ENCODE peak calls at places on chromosome 15, in eight cellular contexts. F, Y, A, P, U, I, S and C are unnamed samples.

GRCh38 chr15:51401872-51402517 is 60.5 kb downstream of the GLDN start:
- DNase-seq in S (peak; percentile 70), F (peak; percentile 14), P (peak; percentile 28), Y (peak; percentile 27), A (peak; percentile 56), U (peak; percentile 63), I (no peak), C (peak; percentile 62)

GRCh38 chr15:92576597-92577200 is 78.9 kb downstream of the FAM174B start:
- DNase-seq in P (no peak), A (no peak), I (no peak), U (no peak), F (no peak), S (no peak), Y (no peak), C (no peak)

GRCh38 chr15:68652141-68652540 is 73.3 kb downstream of the CORO2B start:
- DNase-seq in S (no peak), F (no peak), A (no peak), Y (peak; percentile 41), P (no peak), U (peak; percentile 38), I (peak; percentile 7), C (no peak)

GRCh38 chr15:88841201-88841600 is 38.0 kb downstream of the ACAN start:
- DNase-seq in P (no peak), A (no peak), S (no peak), F (no peak), I (no peak), Y (no peak), U (no peak), C (no peak)

GRCh38 chr15:66078196-66078928 is 175.2 kb downstream of the MEGF11 start:
- DNase-seq in I (no peak), F (no peak), A (no peak), U (peak; percentile 28), S (no peak), P (no peak), Y (no peak), C (no peak)

GRCh38 chr15:31389576-31389975 is 62.9 kb downstream of the KLF13 start:
- DNase-seq in S (no peak), A (no peak), F (no peak), P (no peak), Y (no peak), U (no peak), I (no peak), C (no peak)

GRCh38 chr15:62348119-62348518 is 183.0 kb upstream of the C2CD4B start:
- DNase-seq in I (no peak), Y (no peak), U (peak; percentile 18), A (no peak), F (no peak), P (no peak), S (no peak), C (no peak)

GRCh38 chr15:92801774-92802464 is 98.2 kb upstream of the CHD2 start:
- DNase-seq in A (peak; percentile 63), I (no peak), S (no peak), F (no peak), P (peak; percentile 95), U (peak; percentile 85), Y (peak; percentile 54), C (no peak)

GRCh38 chr15:90762109-90762508 is 45.0 kb downstream of the BLM start:
- DNase-seq in Y (peak; percentile 57), U (peak; percentile 84), P (no peak), S (no peak), A (peak; percentile 96), I (no peak), F (no peak), C (no peak)

GRCh38 chr15:22979699-22980188 is 424 bp downstream of the CYFIP1 start:
- DNase-seq in Y (peak; percentile 41), A (no peak), I (no peak), U (peak; percentile 66), S (peak; percentile 33), P (no peak), F (peak; percentile 29), C (peak; percentile 48)

GRCh38 chr15:28983432-28984311 is 97.9 kb downstream of the APBA2 start:
- DNase-seq in A (no peak), U (no peak), Y (no peak), P (no peak), I (no peak), F (no peak), S (no peak), C (no peak)

GRCh38 chr15:97995881-97996603 is 35.5 kb downstream of the ARRDC4 start:
- DNase-seq in A (no peak), Y (no peak), F (no peak), S (peak; percentile 12), I (no peak), P (no peak), U (no peak), C (peak; percentile 25)

GRCh38 chr15:89395996-89396395 is 61.4 kb upstream of the POLG start:
- DNase-seq in A (peak; percentile 73), U (no peak), P (no peak), I (no peak), S (no peak), F (no peak), Y (no peak), C (no peak)

GRCh38 chr15:76663529-76663928 is 241.6 kb downstream of the SCAPER start:
- DNase-seq in F (no peak), Y (no peak), U (no peak), P (no peak), I (no peak), A (no peak), S (no peak), C (no peak)

GRCh38 chr15:40339621-40339945 is 1.2 kb downstream of the CCDC9B start:
- DNase-seq in F (no peak), Y (no peak), S (no peak), P (no peak), U (no peak), A (no peak), I (no peak), C (no peak)

DNA sequence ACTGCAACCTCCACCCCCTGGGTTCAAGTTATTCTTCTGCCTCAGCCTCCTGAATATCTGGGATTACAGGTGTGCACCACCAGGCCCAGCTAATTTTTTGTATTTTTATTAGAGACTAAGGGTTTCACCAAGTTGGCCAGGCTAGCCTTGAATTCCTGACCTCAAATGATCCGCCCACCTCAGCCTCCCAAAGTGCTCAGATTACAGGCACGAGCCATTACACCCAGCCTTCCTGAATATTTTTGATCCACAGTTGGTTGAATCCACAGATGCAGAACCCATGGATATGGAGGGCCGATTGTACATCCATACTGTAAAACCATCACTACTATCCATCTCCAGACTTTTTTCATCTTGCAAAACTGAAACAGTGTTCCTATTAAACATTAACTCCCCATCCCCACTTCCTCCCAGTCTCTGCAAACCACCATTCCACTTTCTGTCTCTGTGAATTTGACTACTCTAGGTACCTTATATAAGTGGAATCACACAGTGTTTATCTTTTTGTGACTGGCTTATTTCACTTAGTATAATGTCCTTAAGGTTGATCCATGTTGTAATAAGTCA is 8.2 kb upstream of the TMEM62 start:
- DNase-seq in P (no peak), Y (no peak), U (no peak), A (no peak), I (no peak), F (no peak), S (no peak), C (no peak)
- TF ChIP-seq CTCF in P (no peak), Y (no peak), U (no peak), A (no peak), I (no peak), F (no peak), S (no peak), C (no peak)

GRCh38 chr15:74543583-74543982 is 2.6 kb downstream of the ARID3B start:
- DNase-seq in S (no peak), U (no peak), I (no peak), F (peak; percentile 30), A (no peak), P (no peak), Y (no peak), C (no peak)
- TF ChIP-seq CTCF in S (no peak), U (no peak), I (no peak), F (peak; percentile 38), A (no peak), P (peak; percentile 21), Y (no peak), C (no peak)

GRCh38 chr15:79853492-79854328 is 43.1 kb downstream of the MTHFS start:
- DNase-seq in U (peak; percentile 74), I (no peak), A (peak; percentile 55), S (peak; percentile 69), Y (peak; percentile 14), P (peak; percentile 85), F (peak; percentile 69), C (peak; percentile 76)

GRCh38 chr15:79846539-79846938 is 50.3 kb downstream of the MTHFS start:
- DNase-seq in I (no peak), S (no peak), P (no peak), F (no peak), U (no peak), Y (no peak), A (no peak), C (no peak)

GRCh38 chr15:79844221-79844620 is 52.6 kb downstream of the MTHFS start:
- DNase-seq in U (no peak), P (no peak), F (no peak), S (no peak), Y (no peak), I (no peak), A (no peak), C (no peak)

DNA sequence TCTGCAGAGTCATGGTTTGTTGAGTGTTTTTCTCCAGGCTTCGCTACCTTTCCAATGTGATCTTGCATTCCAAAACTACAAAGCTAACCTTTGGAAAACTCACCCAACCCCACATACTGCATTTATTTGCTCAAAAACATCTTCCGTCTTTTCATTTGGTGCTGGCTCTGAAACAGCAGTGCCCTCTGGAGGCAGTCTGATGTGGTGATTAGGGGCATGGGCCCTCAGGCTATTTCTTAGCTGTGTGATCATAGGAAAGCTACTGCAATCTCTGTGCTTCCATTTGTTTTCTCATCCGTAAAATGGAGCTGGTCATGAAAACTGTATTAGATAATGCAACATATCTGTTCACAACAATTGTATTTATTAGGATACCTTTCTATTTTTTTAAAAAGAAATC is 47.0 kb downstream of the MTHFS start:
- DNase-seq in S (peak; percentile 58), U (no peak), A (no peak), P (peak; percentile 55), I (no peak), Y (no peak), F (no peak), C (peak; percentile 68)
- TF ChIP-seq CTCF in S (peak; percentile 49), U (peak; percentile 28), A (peak; percentile 55), P (peak; percentile 84), I (no peak), Y (peak; percentile 41), F (peak; percentile 18), C (peak; percentile 70)

GRCh38 chr15:45395956-45396355 is 17.6 kb upstream of the GATM start:
- DNase-seq in A (no peak), I (no peak), S (no peak), F (no peak), Y (no peak), P (no peak), U (no peak), C (no peak)

GRCh38 chr15:45391746-45392711 is 13.7 kb upstream of the GATM start:
- DNase-seq in I (no peak), S (no peak), Y (no peak), U (no peak), A (peak; percentile 58), P (no peak), F (peak; percentile 76), C (no peak)

GRCh38 chr15:45397116-45397665 is 18.8 kb upstream of the GATM start:
- DNase-seq in P (no peak), S (no peak), Y (no peak), A (no peak), F (no peak), U (no peak), I (no peak), C (no peak)

GRCh38 chr15:45394681-45395080 is 16.3 kb upstream of the GATM start:
- DNase-seq in S (no peak), A (no peak), U (no peak), Y (no peak), F (no peak), I (no peak), P (no peak), C (no peak)

GRCh38 chr15:45393851-45394250 is 15.5 kb upstream of the GATM start:
- DNase-seq in I (no peak), P (peak; percentile 32), S (no peak), A (no peak), Y (no peak), F (no peak), U (no peak), C (no peak)
- TF ChIP-seq CTCF in I (no peak), P (peak; percentile 59), S (no peak), A (no peak), Y (no peak), F (no peak), U (no peak), C (no peak)